ENCODE peak calls at places on chromosomes 5 and 9, in nine cellular contexts. One of them, this sample, is unnamed. For H3K4me1, the result is how much of the 10 kb centered on the place peaks cover.

GRCh38 chr5:30039379-30039778 is 1154.1 kb upstream of the CDH6 start:
- DNase-seq in A549: no peak
- DNase-seq in prostate gland: no peak
- DNase-seq in adrenal gland: no peak
- DNase-seq in uterus: no peak
- DNase-seq in HCT116: no peak
- DNase-seq in upper lobe of left lung: no peak
- DNase-seq in esophagus squamous epithelium: no peak
- DNase-seq in IMR-90: no peak
- DNase-seq in this sample: no peak

GRCh38 chr9:88342246-88342645 is 46.0 kb upstream of the SPIN1 start:
- DNase-seq in esophagus squamous epithelium: no peak
- DNase-seq in IMR-90: peak
- DNase-seq in upper lobe of left lung: no peak
- DNase-seq in A549: no peak
- DNase-seq in adrenal gland: no peak
- DNase-seq in HCT116: no peak
- DNase-seq in prostate gland: no peak
- DNase-seq in uterus: no peak
- DNase-seq in this sample: no peak

GRCh38 chr9:22088372-22089063 is 79.4 kb upstream of the CDKN2B start:
- DNase-seq in upper lobe of left lung: no peak
- DNase-seq in prostate gland: peak
- DNase-seq in IMR-90: no peak
- DNase-seq in A549: no peak
- DNase-seq in adrenal gland: no peak
- DNase-seq in esophagus squamous epithelium: no peak
- DNase-seq in HCT116: no peak
- DNase-seq in uterus: no peak
- DNase-seq in this sample: peak

GRCh38 chr5:98846526-98846925 is 73.1 kb downstream of the RGMB start:
- DNase-seq in adrenal gland: no peak
- DNase-seq in IMR-90: no peak
- DNase-seq in esophagus squamous epithelium: no peak
- DNase-seq in HCT116: no peak
- DNase-seq in A549: no peak
- DNase-seq in prostate gland: no peak
- DNase-seq in upper lobe of left lung: no peak
- DNase-seq in uterus: no peak
- DNase-seq in this sample: no peak

GRCh38 chr9:16192403-16193017 is 639.7 kb downstream of the CCDC171 start:
- DNase-seq in upper lobe of left lung: no peak
- DNase-seq in HCT116: no peak
- DNase-seq in adrenal gland: no peak
- DNase-seq in uterus: no peak
- DNase-seq in prostate gland: no peak
- DNase-seq in IMR-90: peak
- DNase-seq in esophagus squamous epithelium: no peak
- DNase-seq in A549: no peak
- DNase-seq in this sample: no peak

GRCh38 chr5:175922192-175922885 is 45.8 kb downstream of the THOC3 start:
- DNase-seq in uterus: no peak
- DNase-seq in adrenal gland: no peak
- DNase-seq in prostate gland: no peak
- DNase-seq in A549: peak
- DNase-seq in upper lobe of left lung: no peak
- DNase-seq in IMR-90: peak
- DNase-seq in esophagus squamous epithelium: no peak
- DNase-seq in HCT116: no peak
- DNase-seq in this sample: no peak

GRCh38 chr5:57824047-57824446 is 341.4 kb upstream of the ACTBL2 start:
- DNase-seq in adrenal gland: no peak
- DNase-seq in A549: no peak
- DNase-seq in upper lobe of left lung: no peak
- DNase-seq in esophagus squamous epithelium: no peak
- DNase-seq in IMR-90: peak
- DNase-seq in uterus: no peak
- DNase-seq in prostate gland: no peak
- DNase-seq in HCT116: peak
- DNase-seq in this sample: no peak

GRCh38 chr5:39533749-39534148 is 109.0 kb upstream of the DAB2 start:
- DNase-seq in IMR-90: no peak
- DNase-seq in prostate gland: no peak
- DNase-seq in HCT116: no peak
- DNase-seq in adrenal gland: no peak
- DNase-seq in uterus: no peak
- DNase-seq in upper lobe of left lung: no peak
- DNase-seq in A549: no peak
- DNase-seq in esophagus squamous epithelium: no peak
- DNase-seq in this sample: no peak

GRCh38 chr9:73348485-73348884 is 196.8 kb downstream of the ANXA1 start:
- DNase-seq in A549: no peak
- DNase-seq in esophagus squamous epithelium: no peak
- DNase-seq in adrenal gland: no peak
- DNase-seq in IMR-90: no peak
- DNase-seq in HCT116: no peak
- DNase-seq in upper lobe of left lung: no peak
- DNase-seq in prostate gland: no peak
- DNase-seq in uterus: no peak
- DNase-seq in this sample: no peak

GRCh38 chr9:76423216-76424177 is 29.3 kb upstream of the RFK start:
- DNase-seq in adrenal gland: no peak
- DNase-seq in uterus: no peak
- DNase-seq in HCT116: no peak
- DNase-seq in A549: no peak
- DNase-seq in upper lobe of left lung: no peak
- DNase-seq in IMR-90: no peak
- DNase-seq in prostate gland: no peak
- DNase-seq in esophagus squamous epithelium: no peak
- DNase-seq in this sample: no peak

GRCh38 chr9:75788006-75788634 is 102.4 kb upstream of the PCSK5 start:
- DNase-seq in uterus: no peak
- DNase-seq in prostate gland: no peak
- DNase-seq in A549: no peak
- DNase-seq in upper lobe of left lung: no peak
- DNase-seq in esophagus squamous epithelium: no peak
- DNase-seq in adrenal gland: no peak
- DNase-seq in IMR-90: no peak
- DNase-seq in HCT116: no peak
- DNase-seq in this sample: no peak

GRCh38 chr5:107888541-107888940 is 217.8 kb upstream of the EFNA5 start:
- DNase-seq in IMR-90: no peak
- DNase-seq in HCT116: no peak
- DNase-seq in uterus: no peak
- DNase-seq in adrenal gland: no peak
- DNase-seq in esophagus squamous epithelium: no peak
- DNase-seq in upper lobe of left lung: no peak
- DNase-seq in prostate gland: no peak
- DNase-seq in A549: no peak
- DNase-seq in this sample: no peak

GRCh38 chr9:98057095-98057799 is 715 bp downstream of the NANS start:
- DNase-seq in adrenal gland: no peak
- DNase-seq in prostate gland: no peak
- DNase-seq in upper lobe of left lung: no peak
- DNase-seq in esophagus squamous epithelium: no peak
- DNase-seq in A549: no peak
- DNase-seq in HCT116: no peak
- DNase-seq in IMR-90: peak
- DNase-seq in uterus: no peak
- DNase-seq in this sample: no peak

GRCh38 chr5:143957455-143957854 is 145.5 kb downstream of the HMHB1 start:
- DNase-seq in esophagus squamous epithelium: no peak
- DNase-seq in A549: peak
- DNase-seq in upper lobe of left lung: no peak
- DNase-seq in IMR-90: no peak
- DNase-seq in HCT116: no peak
- DNase-seq in uterus: no peak
- DNase-seq in adrenal gland: no peak
- DNase-seq in prostate gland: no peak
- DNase-seq in this sample: no peak
- TF ChIP-seq POLR2A in esophagus squamous epithelium: no peak
- TF ChIP-seq POLR2A in A549: no peak
- TF ChIP-seq POLR2A in upper lobe of left lung: no peak
- TF ChIP-seq POLR2A in IMR-90: no peak
- TF ChIP-seq POLR2A in HCT116: no peak
- TF ChIP-seq POLR2A in uterus: no peak
- TF ChIP-seq POLR2A in adrenal gland: no peak
- TF ChIP-seq POLR2A in prostate gland: no peak
- TF ChIP-seq POLR2A in this sample: no peak

GRCh38 chr9:37963936-37964739 is 60.2 kb upstream of the SLC25A51 start:
- DNase-seq in upper lobe of left lung: peak
- DNase-seq in A549: peak
- DNase-seq in HCT116: no peak
- DNase-seq in adrenal gland: peak
- DNase-seq in prostate gland: peak
- DNase-seq in uterus: no peak
- DNase-seq in IMR-90: peak
- DNase-seq in esophagus squamous epithelium: no peak
- DNase-seq in this sample: peak
- H3K4me1 ChIP-seq in upper lobe of left lung: half or more
- H3K4me1 ChIP-seq in A549: half or more
- H3K4me1 ChIP-seq in HCT116: half or more
- H3K4me1 ChIP-seq in adrenal gland: under half
- H3K4me1 ChIP-seq in prostate gland: under half
- H3K4me1 ChIP-seq in uterus: under half
- H3K4me1 ChIP-seq in IMR-90: under half
- H3K4me1 ChIP-seq in esophagus squamous epithelium: under half
- H3K4me1 ChIP-seq in this sample: under half

GRCh38 chr5:26482817-26483375 is 555.5 kb downstream of the CDH9 start:
- DNase-seq in A549: peak
- DNase-seq in HCT116: peak
- DNase-seq in prostate gland: no peak
- DNase-seq in adrenal gland: peak
- DNase-seq in esophagus squamous epithelium: no peak
- DNase-seq in uterus: no peak
- DNase-seq in upper lobe of left lung: no peak
- DNase-seq in IMR-90: no peak
- DNase-seq in this sample: no peak
- TF ChIP-seq CTCF in A549: peak
- TF ChIP-seq CTCF in HCT116: peak
- TF ChIP-seq CTCF in prostate gland: peak
- TF ChIP-seq CTCF in adrenal gland: peak
- TF ChIP-seq CTCF in esophagus squamous epithelium: peak
- TF ChIP-seq CTCF in uterus: no peak
- TF ChIP-seq CTCF in upper lobe of left lung: no peak
- TF ChIP-seq CTCF in IMR-90: peak
- TF ChIP-seq CTCF in this sample: no peak

GRCh38 chr5:95884021-95884333 is 61.5 kb upstream of the GLRX start:
- DNase-seq in IMR-90: peak
- DNase-seq in prostate gland: no peak
- DNase-seq in A549: no peak
- DNase-seq in adrenal gland: no peak
- DNase-seq in HCT116: no peak
- DNase-seq in upper lobe of left lung: no peak
- DNase-seq in uterus: no peak
- DNase-seq in esophagus squamous epithelium: no peak
- DNase-seq in this sample: no peak
- TF ChIP-seq POLR2A in IMR-90: peak
- TF ChIP-seq POLR2A in prostate gland: no peak
- TF ChIP-seq POLR2A in A549: no peak
- TF ChIP-seq POLR2A in adrenal gland: no peak
- TF ChIP-seq POLR2A in HCT116: no peak
- TF ChIP-seq POLR2A in upper lobe of left lung: no peak
- TF ChIP-seq POLR2A in uterus: no peak
- TF ChIP-seq POLR2A in esophagus squamous epithelium: no peak
- TF ChIP-seq POLR2A in this sample: no peak

This sample was measured in Peyer's patch.